ENCODE peak calls at places on chromosome 21, in five cellular contexts. One of them, this sample, is unnamed.

GRCh38 chr21:42461881-42462877 is 33.8 kb downstream of the RSPH1 start:
- DNase-seq in HFFc6: no peak
- DNase-seq in RWPE1: no peak
- DNase-seq in psoas muscle: no peak
- DNase-seq in neural crest cell: no peak
- DNase-seq in this sample: no peak

GRCh38 chr21:43306911-43307676 is 119.8 kb downstream of the SIK1 start:
- DNase-seq in psoas muscle: peak
- DNase-seq in HFFc6: peak
- DNase-seq in neural crest cell: no peak
- DNase-seq in RWPE1: peak
- DNase-seq in this sample: no peak

GRCh38 chr21:22154579-22155274 is 1156.5 kb downstream of the NCAM2 start:
- DNase-seq in neural crest cell: no peak
- DNase-seq in HFFc6: no peak
- DNase-seq in RWPE1: no peak
- DNase-seq in psoas muscle: no peak
- DNase-seq in this sample: no peak

GRCh38 chr21:22399717-22400520 is 1401.7 kb downstream of the NCAM2 start:
- DNase-seq in RWPE1: no peak
- DNase-seq in psoas muscle: no peak
- DNase-seq in neural crest cell: no peak
- DNase-seq in HFFc6: no peak
- DNase-seq in this sample: no peak

GRCh38 chr21:44585892-44586291 is 5.5 kb upstream of the KRTAP10-5 start:
- DNase-seq in psoas muscle: no peak
- DNase-seq in RWPE1: no peak
- DNase-seq in neural crest cell: no peak
- DNase-seq in HFFc6: no peak
- DNase-seq in this sample: peak

GRCh38 chr21:26096972-26097371 is 73.6 kb downstream of the APP start:
- DNase-seq in psoas muscle: no peak
- DNase-seq in neural crest cell: no peak
- DNase-seq in RWPE1: no peak
- DNase-seq in HFFc6: no peak
- DNase-seq in this sample: no peak

GRCh38 chr21:41927727-41928409 is 25.9 kb downstream of the C2CD2 start:
- DNase-seq in psoas muscle: no peak
- DNase-seq in HFFc6: no peak
- DNase-seq in RWPE1: no peak
- DNase-seq in neural crest cell: no peak
- DNase-seq in this sample: no peak

GRCh38 chr21:41142051-41142795 is 25.7 kb upstream of the BACE2 start:
- DNase-seq in neural crest cell: no peak
- DNase-seq in HFFc6: peak
- DNase-seq in RWPE1: peak
- DNase-seq in psoas muscle: no peak
- DNase-seq in this sample: no peak

GRCh38 chr21:44802396-44803153 is 955 bp upstream of the UBE2G2 start:
- DNase-seq in psoas muscle: no peak
- DNase-seq in RWPE1: peak
- DNase-seq in neural crest cell: no peak
- DNase-seq in HFFc6: peak
- DNase-seq in this sample: no peak

GRCh38 chr21:17780539-17780938 is 38.6 kb downstream of the C21orf91 start:
- DNase-seq in psoas muscle: no peak
- DNase-seq in HFFc6: no peak
- DNase-seq in neural crest cell: no peak
- DNase-seq in RWPE1: no peak
- DNase-seq in this sample: no peak

GRCh38 chr21:43291347-43291950 is 122.6 kb downstream of the CRYAA start:
- DNase-seq in neural crest cell: no peak
- DNase-seq in psoas muscle: no peak
- DNase-seq in HFFc6: no peak
- DNase-seq in RWPE1: no peak
- DNase-seq in this sample: no peak

GRCh38 chr21:44869860-44870747 is 3.4 kb downstream of the PTTG1IP start:
- DNase-seq in neural crest cell: no peak
- DNase-seq in HFFc6: peak
- DNase-seq in RWPE1: peak
- DNase-seq in psoas muscle: peak
- DNase-seq in this sample: no peak

GRCh38 chr21:33401617-33401967 is 1.6 kb upstream of the IFNGR2 start:
- DNase-seq in RWPE1: no peak
- DNase-seq in HFFc6: peak
- DNase-seq in neural crest cell: no peak
- DNase-seq in psoas muscle: no peak
- DNase-seq in this sample: no peak

GRCh38 chr21:35648512-35648911 is 411.8 kb downstream of the SETD4 start:
- DNase-seq in RWPE1: no peak
- DNase-seq in HFFc6: no peak
- DNase-seq in neural crest cell: no peak
- DNase-seq in psoas muscle: no peak
- DNase-seq in this sample: no peak
- TF ChIP-seq CTCF in RWPE1: no peak
- TF ChIP-seq CTCF in HFFc6: no peak
- TF ChIP-seq CTCF in neural crest cell: no peak
- TF ChIP-seq CTCF in psoas muscle: no peak
- TF ChIP-seq CTCF in this sample: no peak

GRCh38 chr21:32184485-32184884 is 94.4 kb downstream of the MIS18A start:
- DNase-seq in psoas muscle: no peak
- DNase-seq in HFFc6: no peak
- DNase-seq in RWPE1: no peak
- DNase-seq in neural crest cell: no peak
- DNase-seq in this sample: no peak
- TF ChIP-seq CTCF in psoas muscle: no peak
- TF ChIP-seq CTCF in HFFc6: no peak
- TF ChIP-seq CTCF in RWPE1: no peak
- TF ChIP-seq CTCF in neural crest cell: no peak
- TF ChIP-seq CTCF in this sample: no peak

DNA sequence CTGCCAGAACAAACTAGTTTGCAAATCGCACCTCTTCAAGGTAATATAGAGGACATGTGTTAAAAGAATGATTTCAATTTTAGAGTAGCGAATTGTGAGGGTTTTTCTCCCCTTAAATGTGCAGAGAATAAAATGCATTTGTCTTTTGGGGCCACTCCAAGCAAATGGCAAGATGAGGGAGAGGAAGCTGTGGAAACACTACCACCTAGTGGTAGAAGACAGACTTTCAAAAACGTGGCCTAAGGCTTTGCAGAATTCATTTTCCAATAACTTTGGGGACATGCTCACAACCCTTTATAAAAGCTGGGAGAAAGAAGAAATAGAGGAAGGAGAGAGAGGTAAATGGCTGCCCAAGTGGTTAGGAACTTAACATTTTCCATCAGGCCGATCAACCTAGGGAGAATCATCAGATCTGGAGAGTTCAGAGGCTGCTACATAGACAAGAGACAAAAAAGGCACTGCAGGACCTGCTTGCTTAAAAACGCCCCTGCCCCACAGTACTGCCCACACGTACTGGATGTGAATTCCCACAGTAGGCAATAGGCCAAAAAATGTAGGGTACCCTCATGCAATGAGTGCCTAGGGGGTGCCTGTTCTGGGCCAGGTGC is 15.7 kb upstream of the RCAN1 start:
- DNase-seq in psoas muscle: no peak
- DNase-seq in HFFc6: peak
- DNase-seq in RWPE1: peak
- DNase-seq in neural crest cell: peak
- DNase-seq in this sample: no peak
- TF ChIP-seq CTCF in psoas muscle: peak
- TF ChIP-seq CTCF in HFFc6: peak
- TF ChIP-seq CTCF in RWPE1: peak
- TF ChIP-seq CTCF in neural crest cell: peak
- TF ChIP-seq CTCF in this sample: peak

GRCh38 chr21:23936224-23936623 is 1671.1 kb downstream of the MRPL39 start:
- DNase-seq in psoas muscle: no peak
- DNase-seq in HFFc6: no peak
- DNase-seq in neural crest cell: no peak
- DNase-seq in RWPE1: no peak
- DNase-seq in this sample: no peak
- TF ChIP-seq CTCF in psoas muscle: peak
- TF ChIP-seq CTCF in HFFc6: no peak
- TF ChIP-seq CTCF in neural crest cell: peak
- TF ChIP-seq CTCF in RWPE1: no peak
- TF ChIP-seq CTCF in this sample: no peak

DNA sequence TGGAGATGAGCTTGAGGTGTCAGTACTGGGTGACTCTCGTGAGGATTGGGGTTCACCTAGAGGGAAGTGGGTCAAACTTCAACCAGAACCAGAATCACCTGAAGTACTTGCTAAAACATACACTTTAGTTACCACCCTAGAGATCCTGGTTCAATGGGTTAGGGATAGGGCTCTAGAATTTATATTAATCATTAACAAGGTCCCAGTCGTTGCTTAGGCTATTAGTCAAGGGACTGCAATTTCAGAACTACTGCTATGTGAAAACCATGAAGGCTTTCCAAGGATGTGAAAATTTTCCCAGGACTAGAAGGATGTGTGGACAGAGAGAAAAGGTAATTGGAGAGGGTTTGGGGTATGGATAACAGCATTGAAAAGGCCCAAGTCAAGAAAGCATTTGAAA is 162.6 kb downstream of the GRIK1 start:
- DNase-seq in neural crest cell: no peak
- DNase-seq in HFFc6: no peak
- DNase-seq in psoas muscle: no peak
- DNase-seq in RWPE1: no peak
- DNase-seq in this sample: no peak
- TF ChIP-seq CTCF in neural crest cell: no peak
- TF ChIP-seq CTCF in HFFc6: no peak
- TF ChIP-seq CTCF in psoas muscle: no peak
- TF ChIP-seq CTCF in RWPE1: no peak
- TF ChIP-seq CTCF in this sample: no peak

DNA sequence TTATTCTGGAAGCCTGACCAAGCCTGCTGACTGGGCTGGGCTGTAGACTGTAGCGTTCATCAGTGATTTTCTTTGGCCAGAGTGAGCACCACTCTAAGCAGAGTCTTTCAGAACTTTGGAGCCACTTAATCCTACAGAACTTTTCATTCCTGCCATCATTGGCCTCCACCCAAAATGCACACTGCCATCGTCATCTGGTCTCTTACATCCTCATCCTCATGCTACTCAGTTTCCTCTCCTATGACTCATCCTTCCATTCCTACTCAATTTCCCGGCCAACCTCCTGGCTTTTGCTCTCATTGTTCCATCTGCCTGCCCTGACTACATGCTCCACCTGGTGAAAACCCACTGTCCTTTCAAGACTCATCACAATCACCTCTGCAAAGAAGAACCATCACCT is 233.8 kb upstream of the USP25 start:
- DNase-seq in psoas muscle: no peak
- DNase-seq in HFFc6: no peak
- DNase-seq in neural crest cell: no peak
- DNase-seq in RWPE1: no peak
- DNase-seq in this sample: no peak
- TF ChIP-seq CTCF in psoas muscle: no peak
- TF ChIP-seq CTCF in HFFc6: no peak
- TF ChIP-seq CTCF in neural crest cell: no peak
- TF ChIP-seq CTCF in RWPE1: no peak
- TF ChIP-seq CTCF in this sample: no peak

GRCh38 chr21:45954271-45954670 is 27.3 kb upstream of the COL6A1 start:
- DNase-seq in neural crest cell: no peak
- DNase-seq in psoas muscle: no peak
- DNase-seq in RWPE1: no peak
- DNase-seq in HFFc6: peak
- DNase-seq in this sample: no peak
- TF ChIP-seq CTCF in neural crest cell: no peak
- TF ChIP-seq CTCF in psoas muscle: no peak
- TF ChIP-seq CTCF in RWPE1: no peak
- TF ChIP-seq CTCF in HFFc6: peak
- TF ChIP-seq CTCF in this sample: peak

This sample was measured in osteocyte.